ENCODE peak calls at places on chromosomes 6 and 20, in six cellular contexts. X is HCT116, P is SK-N-SH, V is HepG2, Q is K562, I is H1. T is an unnamed sample.

GRCh38 chr6:123716506-123716905 is 79.8 kb upstream of the TRDN start:
- DNase-seq in X (no peak), P (no peak), V (no peak), Q (no peak), I (no peak), T (no peak)

GRCh38 chr6:116015560-116015959 is 45.1 kb downstream of the FRK start:
- DNase-seq in X (no peak), P (no peak), V (no peak), Q (no peak), I (no peak), T (no peak)

GRCh38 chr6:5537967-5538366 is 276.7 kb downstream of the FARS2 start:
- DNase-seq in X (no peak), P (no peak), V (no peak), Q (no peak), I (no peak), T (no peak)

GRCh38 chr6:47265971-47266370 is 43.7 kb downstream of the TNFRSF21 start:
- DNase-seq in X (no peak), P (no peak), V (no peak), Q (no peak), I (no peak), T (no peak)

GRCh38 chr20:25985597-25985996 is 288.9 kb upstream of the ZNF337 start:
- DNase-seq in X (no peak), P (no peak), V (no peak), Q (no peak), I (no peak), T (no peak)

GRCh38 chr6:30207619-30208295 is 5.4 kb downstream of the TRIM26 start:
- DNase-seq in X (no peak), P (no peak), V (no peak), Q (no peak), I (no peak), T (no peak)

GRCh38 chr6:161135695-161136591 is 137.9 kb downstream of the AGPAT4 start:
- DNase-seq in X (no peak), P (no peak), V (peak; percentile 64), Q (no peak), I (no peak), T (peak; percentile 4)

GRCh38 chr20:18166939-18167338 is 29.3 kb downstream of the KAT14 start:
- DNase-seq in X (no peak), P (no peak), V (no peak), Q (no peak), I (no peak), T (no peak)

GRCh38 chr20:53786071-53786444 is 192.4 kb upstream of the ZNF217 start:
- DNase-seq in X (no peak), P (no peak), V (no peak), Q (no peak), I (no peak), T (no peak)

GRCh38 chr6:32087574-32088486 is 21.3 kb downstream of the TNXB start:
- DNase-seq in X (peak; percentile 81), P (peak; percentile 81), V (peak; percentile 82), Q (peak; percentile 91), I (peak; percentile 73), T (no peak)
- TF ChIP-seq YY1 in X (peak; percentile 30), P (no peak), V (peak; percentile 60), Q (no peak), I (peak; percentile 33), T (no peak)

DNA sequence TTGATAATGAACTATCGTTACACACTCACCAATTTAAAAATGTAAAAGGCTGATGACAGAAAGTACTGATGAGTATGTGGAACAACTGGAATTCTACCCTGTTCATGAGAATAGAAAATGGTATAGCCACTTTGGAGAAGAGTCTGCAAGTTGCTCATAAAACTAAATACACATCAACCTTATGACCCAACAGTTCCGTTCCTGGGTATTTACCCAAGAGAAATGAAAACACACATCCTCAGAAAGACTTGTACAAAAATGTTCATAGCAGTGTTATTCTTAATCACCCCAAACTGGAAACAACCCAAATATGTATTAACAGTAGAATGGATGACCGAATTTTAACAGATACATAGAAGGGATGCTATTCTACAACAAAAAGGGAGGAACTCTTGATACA is 145.7 kb upstream of the LRFN2 start:
- DNase-seq in X (no peak), P (no peak), V (no peak), Q (no peak), I (no peak), T (no peak)
- H4K20me1 ChIP-seq in X (no peaks in the 10 kb centered on the region), P (no peaks in the 10 kb centered on the region), V (no peaks in the 10 kb centered on the region), Q (no peaks in the 10 kb centered on the region), I (no peaks in the 10 kb centered on the region), T (no peaks in the 10 kb centered on the region)

GRCh38 chr20:37352611-37352980 is 6.7 kb downstream of the SRC start:
- DNase-seq in X (no peak), P (peak; percentile 2), V (no peak), Q (no peak), I (no peak), T (no peak)
- TF ChIP-seq YY1 in X (no peak), P (no peak), V (no peak), Q (no peak), I (no peak), T (no peak)

DNA sequence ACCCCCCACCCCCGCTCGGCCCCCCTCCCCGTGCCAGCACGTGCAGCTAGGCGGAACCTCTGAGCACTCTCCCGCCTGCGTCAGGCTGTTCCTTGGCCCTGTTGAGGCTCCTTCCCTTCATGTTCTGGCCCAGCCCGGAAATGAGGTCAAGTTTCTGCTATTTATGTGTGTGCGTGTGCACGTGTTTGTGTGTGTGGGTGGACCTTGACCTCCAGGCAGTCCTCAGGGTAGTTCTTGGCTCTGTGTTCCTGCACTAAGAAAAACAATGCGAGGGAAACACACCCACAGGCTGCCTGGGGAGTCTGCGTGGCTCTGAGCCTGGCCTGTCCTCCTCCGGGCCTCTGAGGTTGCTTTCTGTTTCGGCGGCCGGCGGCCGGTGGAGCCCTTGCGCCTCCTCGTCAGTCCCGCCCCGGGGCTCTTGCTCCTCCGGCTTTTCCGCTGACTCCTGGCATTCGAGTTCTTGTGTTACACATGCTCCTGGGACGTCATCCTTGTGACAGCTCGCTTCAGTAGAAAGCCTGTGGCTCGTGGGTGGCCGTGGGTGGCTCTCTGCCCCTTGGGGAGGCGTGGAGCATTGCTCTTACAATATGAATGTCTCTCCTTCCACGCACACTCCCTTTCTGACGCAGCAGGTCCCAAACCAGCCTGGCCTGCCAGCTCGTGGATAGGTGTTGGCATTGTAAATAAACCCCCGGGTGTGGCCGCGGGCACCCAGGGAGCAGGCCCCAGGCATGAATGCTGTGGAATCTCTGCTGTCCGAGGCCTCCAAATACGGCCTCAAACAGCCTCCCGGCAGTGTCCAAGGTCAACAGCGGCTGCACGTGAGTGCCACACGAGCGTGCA is 10.0 kb downstream of the SLCO4A1 start:
- DNase-seq in X (peak; percentile 33), P (peak; percentile 70), V (peak; percentile 90), Q (peak; percentile 62), I (no peak), T (peak; percentile 85)
- H4K20me1 ChIP-seq in X (peaks cover 26% of the 10 kb centered on the region), P (no peaks in the 10 kb centered on the region), V (no peaks in the 10 kb centered on the region), Q (peaks cover 25% of the 10 kb centered on the region), I (peaks cover 11% of the 10 kb centered on the region), T (no peaks in the 10 kb centered on the region)

DNA sequence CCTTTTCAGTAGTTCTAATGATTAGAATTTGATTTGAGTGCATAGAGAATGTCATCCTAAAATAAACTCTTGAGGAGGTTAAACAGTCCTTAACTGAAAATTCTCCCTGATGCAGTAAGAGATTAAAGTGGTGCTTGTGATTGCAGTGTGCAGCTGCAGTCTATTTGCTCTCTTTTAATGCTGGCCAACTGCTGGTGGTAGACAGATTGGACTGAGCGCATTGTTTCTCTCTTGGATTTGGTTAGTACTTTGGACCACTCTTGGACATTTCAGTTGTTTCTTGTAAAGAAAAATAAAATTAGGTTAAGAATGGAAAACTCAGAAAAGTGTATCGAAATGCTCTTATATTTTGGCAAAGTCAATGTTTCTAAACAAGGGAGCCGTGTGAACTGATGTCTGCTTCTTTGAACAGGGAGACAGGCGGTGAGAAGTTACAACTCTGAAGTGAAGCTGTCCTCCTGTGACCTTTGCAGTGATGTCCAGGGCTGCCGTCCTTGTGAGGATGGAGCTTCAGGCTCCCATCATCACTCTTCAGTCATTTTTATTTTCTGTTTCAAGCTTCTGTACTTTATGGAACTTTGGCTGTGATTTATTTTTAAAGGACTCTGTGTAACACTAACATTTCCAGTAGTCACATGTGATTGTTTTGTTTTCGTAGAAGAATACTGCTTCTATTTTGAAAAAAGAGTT is 127.2 kb downstream of the CD109 start:
- DNase-seq in X (no peak), P (no peak), V (no peak), Q (no peak), I (no peak), T (no peak)
- TF ChIP-seq YY1 in X (no peak), P (no peak), V (no peak), Q (no peak), I (no peak), T (no peak)

GRCh38 chr20:58906894-58907293 is 54.4 kb downstream of the GNAS start:
- DNase-seq in X (no peak), P (no peak), V (no peak), Q (no peak), I (no peak), T (no peak)
- H4K20me1 ChIP-seq in X (peaks cover 10% of the 10 kb centered on the region), P (peaks cover 82% of the 10 kb centered on the region), V (peaks cover 42% of the 10 kb centered on the region), Q (peaks cover 6% of the 10 kb centered on the region), I (peaks cover 7% of the 10 kb centered on the region), T (no peaks in the 10 kb centered on the region)

GRCh38 chr6:38273325-38273724 is 366.4 kb downstream of the BTBD9 start:
- DNase-seq in X (no peak), P (no peak), V (no peak), Q (no peak), I (no peak), T (no peak)
- TF ChIP-seq YY1 in X (no peak), P (no peak), V (no peak), Q (no peak), I (no peak), T (no peak)

GRCh38 chr6:56664007-56664406 is 21.3 kb upstream of the DST start:
- DNase-seq in X (no peak), P (no peak), V (peak; percentile 32), Q (no peak), I (no peak), T (no peak)

GRCh38 chr6:56668158-56668557 is 25.5 kb upstream of the DST start:
- DNase-seq in X (no peak), P (no peak), V (no peak), Q (no peak), I (no peak), T (no peak)

GRCh38 chr6:56669585-56669984 is 26.9 kb upstream of the DST start:
- DNase-seq in X (no peak), P (no peak), V (no peak), Q (no peak), I (no peak), T (no peak)

GRCh38 chr6:56669041-56669440 is 26.4 kb upstream of the DST start:
- DNase-seq in X (no peak), P (no peak), V (no peak), Q (no peak), I (no peak), T (no peak)

DNA sequence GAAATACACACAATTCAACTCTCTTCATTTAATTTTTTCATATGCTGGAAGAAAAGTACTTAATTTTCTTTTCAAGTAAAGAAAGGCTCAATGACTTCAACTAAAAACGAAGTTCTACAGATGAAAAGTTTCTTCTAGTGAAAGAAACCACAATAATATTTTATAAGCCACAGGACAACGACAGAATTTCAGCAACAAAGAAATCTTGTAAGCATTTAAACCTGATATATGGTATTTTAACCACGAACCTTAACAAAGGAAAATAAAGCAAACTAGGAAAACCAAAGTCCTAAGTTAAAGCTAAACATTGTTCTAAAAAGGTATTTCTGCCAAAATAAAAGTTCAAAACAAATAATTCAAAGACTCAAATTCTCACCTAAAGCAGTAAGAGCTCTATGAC is 24.6 kb upstream of the DST start:
- DNase-seq in X (no peak), P (no peak), V (no peak), Q (no peak), I (no peak), T (no peak)
- H4K20me1 ChIP-seq in X (no peaks in the 10 kb centered on the region), P (peaks cover 17% of the 10 kb centered on the region), V (no peaks in the 10 kb centered on the region), Q (no peaks in the 10 kb centered on the region), I (no peaks in the 10 kb centered on the region), T (no peaks in the 10 kb centered on the region)

T was measured in GM12878.